ENCODE peak calls at places on chromosomes 12 and 14, in six cellular contexts. One of them, this sample, is unnamed.

GRCh38 chr12:28340261-28340660 is 150.0 kb downstream of the CCDC91 start:
- DNase-seq in CD4-positive, CD25-positive, alpha-beta regulatory T cell: no peak
- DNase-seq in CD8-positive, alpha-beta memory T cell: no peak
- DNase-seq in mammary epithelial cell: no peak
- DNase-seq in left ventricle myocardium inferior: no peak
- DNase-seq in tibial nerve: no peak
- DNase-seq in this sample: no peak

GRCh38 chr12:75438052-75438754 is 42.4 kb upstream of the GLIPR1 start:
- DNase-seq in CD4-positive, CD25-positive, alpha-beta regulatory T cell: peak; percentile 47
- DNase-seq in CD8-positive, alpha-beta memory T cell: no peak
- DNase-seq in mammary epithelial cell: peak; percentile 32
- DNase-seq in left ventricle myocardium inferior: no peak
- DNase-seq in tibial nerve: no peak
- DNase-seq in this sample: no peak

GRCh38 chr12:64675795-64676194 is 65.5 kb downstream of the RASSF3 start:
- DNase-seq in CD4-positive, CD25-positive, alpha-beta regulatory T cell: no peak
- DNase-seq in CD8-positive, alpha-beta memory T cell: no peak
- DNase-seq in mammary epithelial cell: peak; percentile 45
- DNase-seq in left ventricle myocardium inferior: peak; percentile 30
- DNase-seq in tibial nerve: no peak
- DNase-seq in this sample: peak; percentile 40

GRCh38 chr12:123532021-123532420 is 1.5 kb downstream of the RILPL1 start:
- DNase-seq in CD4-positive, CD25-positive, alpha-beta regulatory T cell: peak; percentile 23
- DNase-seq in CD8-positive, alpha-beta memory T cell: no peak
- DNase-seq in mammary epithelial cell: peak; percentile 41
- DNase-seq in left ventricle myocardium inferior: no peak
- DNase-seq in tibial nerve: no peak
- DNase-seq in this sample: no peak

GRCh38 chr14:64942531-64943111 is at the start of gene GPX2:
- DNase-seq in CD4-positive, CD25-positive, alpha-beta regulatory T cell: no peak
- DNase-seq in CD8-positive, alpha-beta memory T cell: no peak
- DNase-seq in mammary epithelial cell: peak; percentile 66
- DNase-seq in left ventricle myocardium inferior: no peak
- DNase-seq in tibial nerve: no peak
- DNase-seq in this sample: no peak

GRCh38 chr12:21169878-21170472 is 39.0 kb downstream of the SLCO1B1 start:
- DNase-seq in CD4-positive, CD25-positive, alpha-beta regulatory T cell: peak; percentile 40
- DNase-seq in CD8-positive, alpha-beta memory T cell: no peak
- DNase-seq in mammary epithelial cell: peak; percentile 8
- DNase-seq in left ventricle myocardium inferior: no peak
- DNase-seq in tibial nerve: no peak
- DNase-seq in this sample: peak; percentile 1

GRCh38 chr12:53123578-53124351 is 20.5 kb downstream of the SOAT2 start:
- DNase-seq in CD4-positive, CD25-positive, alpha-beta regulatory T cell: no peak
- DNase-seq in CD8-positive, alpha-beta memory T cell: no peak
- DNase-seq in mammary epithelial cell: peak; percentile 9
- DNase-seq in left ventricle myocardium inferior: no peak
- DNase-seq in tibial nerve: no peak
- DNase-seq in this sample: no peak

GRCh38 chr12:64722835-64723234 is 36.4 kb downstream of the GNS start:
- DNase-seq in CD4-positive, CD25-positive, alpha-beta regulatory T cell: no peak
- DNase-seq in CD8-positive, alpha-beta memory T cell: no peak
- DNase-seq in mammary epithelial cell: no peak
- DNase-seq in left ventricle myocardium inferior: no peak
- DNase-seq in tibial nerve: no peak
- DNase-seq in this sample: no peak

GRCh38 chr14:95507174-95507573 is 9.3 kb downstream of the SYNE3 start:
- DNase-seq in CD4-positive, CD25-positive, alpha-beta regulatory T cell: no peak
- DNase-seq in CD8-positive, alpha-beta memory T cell: no peak
- DNase-seq in mammary epithelial cell: peak; percentile 94
- DNase-seq in left ventricle myocardium inferior: peak; percentile 64
- DNase-seq in tibial nerve: no peak
- DNase-seq in this sample: no peak

GRCh38 chr12:53062977-53063707 is 13.3 kb downstream of the TNS2 start:
- DNase-seq in CD4-positive, CD25-positive, alpha-beta regulatory T cell: no peak
- DNase-seq in CD8-positive, alpha-beta memory T cell: no peak
- DNase-seq in mammary epithelial cell: no peak
- DNase-seq in left ventricle myocardium inferior: no peak
- DNase-seq in tibial nerve: peak; percentile 14
- DNase-seq in this sample: no peak

GRCh38 chr12:132392389-132393244 is 63.2 kb upstream of the GALNT9 start:
- DNase-seq in CD4-positive, CD25-positive, alpha-beta regulatory T cell: no peak
- DNase-seq in CD8-positive, alpha-beta memory T cell: no peak
- DNase-seq in mammary epithelial cell: no peak
- DNase-seq in left ventricle myocardium inferior: no peak
- DNase-seq in tibial nerve: no peak
- DNase-seq in this sample: no peak

GRCh38 chr14:25308244-25308643 is 258.3 kb upstream of the STXBP6 start:
- DNase-seq in CD4-positive, CD25-positive, alpha-beta regulatory T cell: no peak
- DNase-seq in CD8-positive, alpha-beta memory T cell: no peak
- DNase-seq in mammary epithelial cell: no peak
- DNase-seq in left ventricle myocardium inferior: no peak
- DNase-seq in tibial nerve: no peak
- DNase-seq in this sample: no peak

GRCh38 chr12:53985900-53986685 is 1.1 kb downstream of the HOXC10 start:
- DNase-seq in CD4-positive, CD25-positive, alpha-beta regulatory T cell: peak; percentile 41
- DNase-seq in CD8-positive, alpha-beta memory T cell: no peak
- DNase-seq in mammary epithelial cell: no peak
- DNase-seq in left ventricle myocardium inferior: no peak
- DNase-seq in tibial nerve: no peak
- DNase-seq in this sample: no peak

GRCh38 chr12:2291947-2292346 is 239.2 kb downstream of the CACNA1C start:
- DNase-seq in CD4-positive, CD25-positive, alpha-beta regulatory T cell: no peak
- DNase-seq in CD8-positive, alpha-beta memory T cell: no peak
- DNase-seq in mammary epithelial cell: no peak
- DNase-seq in left ventricle myocardium inferior: no peak
- DNase-seq in tibial nerve: no peak
- DNase-seq in this sample: no peak

GRCh38 chr14:97796511-97796910 is 999.3 kb downstream of the VRK1 start:
- DNase-seq in CD4-positive, CD25-positive, alpha-beta regulatory T cell: peak; percentile 37
- DNase-seq in CD8-positive, alpha-beta memory T cell: no peak
- DNase-seq in mammary epithelial cell: no peak
- DNase-seq in left ventricle myocardium inferior: no peak
- DNase-seq in tibial nerve: no peak
- DNase-seq in this sample: no peak

GRCh38 chr12:12048714-12049113 is 22.0 kb upstream of the BCL2L14 start:
- DNase-seq in CD4-positive, CD25-positive, alpha-beta regulatory T cell: no peak
- DNase-seq in CD8-positive, alpha-beta memory T cell: no peak
- DNase-seq in mammary epithelial cell: no peak
- DNase-seq in left ventricle myocardium inferior: no peak
- DNase-seq in tibial nerve: no peak
- DNase-seq in this sample: no peak

DNA sequence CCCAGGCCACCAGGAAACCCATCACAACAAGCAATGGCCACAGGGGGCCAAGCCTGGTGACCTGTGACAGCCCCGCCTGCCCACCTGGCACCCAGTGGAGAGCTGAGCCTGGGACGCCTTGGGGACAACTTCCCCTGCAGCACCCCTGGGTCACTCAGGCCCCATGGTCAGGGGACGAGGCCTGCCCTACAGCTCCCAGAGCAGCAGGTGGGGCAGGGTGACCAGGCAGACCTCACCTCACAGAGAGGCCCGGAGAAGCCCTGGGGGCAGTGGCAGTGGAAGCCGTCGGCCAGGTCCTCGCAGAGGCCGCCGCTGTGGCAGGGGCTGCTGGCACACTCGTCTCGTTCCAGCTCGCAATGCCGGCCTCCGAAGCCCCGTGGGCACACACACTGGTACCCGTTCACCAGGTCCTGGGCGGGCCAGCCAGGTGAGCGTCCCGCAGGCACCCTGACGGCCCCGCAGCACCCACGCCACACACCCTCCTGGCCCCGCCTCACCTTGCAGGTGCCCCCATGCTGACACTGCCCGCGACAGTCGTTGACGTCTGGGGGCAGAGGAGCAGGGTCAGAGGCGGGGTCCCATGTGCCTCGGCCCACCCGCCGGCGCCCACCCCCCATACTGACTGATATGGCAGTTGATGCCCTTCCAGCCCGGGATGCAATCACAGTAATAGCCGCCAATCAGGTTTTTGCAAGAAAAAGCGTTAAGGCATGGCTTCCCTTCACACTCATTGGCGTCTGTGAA is 18.0 kb downstream of the JAG2 start:
- DNase-seq in CD4-positive, CD25-positive, alpha-beta regulatory T cell: no peak
- DNase-seq in CD8-positive, alpha-beta memory T cell: no peak
- DNase-seq in mammary epithelial cell: no peak
- DNase-seq in left ventricle myocardium inferior: peak; percentile 12
- DNase-seq in tibial nerve: no peak
- DNase-seq in this sample: no peak
- H3K36me3 ChIP-seq in CD4-positive, CD25-positive, alpha-beta regulatory T cell: no peaks in the 10 kb centered on the region
- H3K36me3 ChIP-seq in CD8-positive, alpha-beta memory T cell: no peaks in the 10 kb centered on the region
- H3K36me3 ChIP-seq in mammary epithelial cell: peaks cover 10% of the 10 kb centered on the region
- H3K36me3 ChIP-seq in left ventricle myocardium inferior: peaks cover 62% of the 10 kb centered on the region
- H3K36me3 ChIP-seq in tibial nerve: no peaks in the 10 kb centered on the region
- H3K36me3 ChIP-seq in this sample: no peaks in the 10 kb centered on the region

DNA sequence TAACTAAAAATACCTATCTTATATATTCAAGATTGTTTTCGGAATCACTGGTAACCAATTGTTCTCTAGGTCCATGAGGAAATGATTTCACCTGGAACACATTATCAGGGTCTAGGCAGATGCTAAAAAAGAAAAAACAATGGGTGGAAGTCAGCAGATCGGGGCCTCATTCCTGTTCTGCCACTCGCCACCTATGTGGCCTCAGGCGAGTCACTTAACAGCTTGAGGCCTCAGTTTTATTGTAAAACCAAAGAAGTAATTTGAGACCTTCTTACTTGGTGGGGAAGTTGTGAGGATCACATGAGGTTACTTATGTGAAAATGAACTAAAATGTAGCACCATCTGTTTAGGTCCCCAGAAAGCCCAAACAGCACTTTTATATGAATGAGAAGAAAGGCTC is 6.2 kb upstream of the RNASE10 start:
- DNase-seq in CD4-positive, CD25-positive, alpha-beta regulatory T cell: no peak
- DNase-seq in CD8-positive, alpha-beta memory T cell: no peak
- DNase-seq in mammary epithelial cell: peak; percentile 33
- DNase-seq in left ventricle myocardium inferior: no peak
- DNase-seq in tibial nerve: no peak
- DNase-seq in this sample: no peak
- H3K36me3 ChIP-seq in CD4-positive, CD25-positive, alpha-beta regulatory T cell: no peaks in the 10 kb centered on the region
- H3K36me3 ChIP-seq in CD8-positive, alpha-beta memory T cell: no peaks in the 10 kb centered on the region
- H3K36me3 ChIP-seq in mammary epithelial cell: no peaks in the 10 kb centered on the region
- H3K36me3 ChIP-seq in left ventricle myocardium inferior: no peaks in the 10 kb centered on the region
- H3K36me3 ChIP-seq in tibial nerve: no peaks in the 10 kb centered on the region
- H3K36me3 ChIP-seq in this sample: no peaks in the 10 kb centered on the region

DNA sequence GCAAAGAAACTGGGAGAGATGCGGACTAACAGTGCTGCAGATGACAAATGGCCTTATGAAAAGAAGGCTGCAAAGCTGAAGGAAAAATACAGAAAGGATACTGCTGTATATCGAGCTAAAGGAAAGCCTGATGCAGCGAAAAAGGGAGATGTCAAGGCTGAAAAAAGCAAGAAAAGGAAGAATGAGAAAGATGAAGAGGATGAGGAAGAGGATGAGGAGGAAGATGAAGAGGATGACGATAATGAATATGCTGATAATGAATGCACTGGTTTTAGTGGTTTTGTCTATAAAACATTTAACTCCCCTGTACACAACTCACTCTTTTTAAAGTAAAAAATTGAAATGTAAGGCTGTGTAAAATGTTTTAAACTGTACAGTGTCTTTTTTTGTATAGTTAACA is 13.2 kb upstream of the ARID4A start:
- DNase-seq in CD4-positive, CD25-positive, alpha-beta regulatory T cell: no peak
- DNase-seq in CD8-positive, alpha-beta memory T cell: no peak
- DNase-seq in mammary epithelial cell: no peak
- DNase-seq in left ventricle myocardium inferior: no peak
- DNase-seq in tibial nerve: no peak
- DNase-seq in this sample: no peak
- H3K36me3 ChIP-seq in CD4-positive, CD25-positive, alpha-beta regulatory T cell: peaks cover 71% of the 10 kb centered on the region
- H3K36me3 ChIP-seq in CD8-positive, alpha-beta memory T cell: peaks cover 37% of the 10 kb centered on the region
- H3K36me3 ChIP-seq in mammary epithelial cell: peaks cover 40% of the 10 kb centered on the region
- H3K36me3 ChIP-seq in left ventricle myocardium inferior: peaks cover 66% of the 10 kb centered on the region
- H3K36me3 ChIP-seq in tibial nerve: peaks cover 6% of the 10 kb centered on the region
- H3K36me3 ChIP-seq in this sample: peaks cover 31% of the 10 kb centered on the region

GRCh38 chr14:74568380-74568649 is 43.7 kb downstream of the LTBP2 start:
- DNase-seq in CD4-positive, CD25-positive, alpha-beta regulatory T cell: no peak
- DNase-seq in CD8-positive, alpha-beta memory T cell: no peak
- DNase-seq in mammary epithelial cell: peak; percentile 35
- DNase-seq in left ventricle myocardium inferior: no peak
- DNase-seq in tibial nerve: no peak
- DNase-seq in this sample: no peak

GRCh38 chr14:74568896-74569295 is 43.1 kb downstream of the LTBP2 start:
- DNase-seq in CD4-positive, CD25-positive, alpha-beta regulatory T cell: no peak
- DNase-seq in CD8-positive, alpha-beta memory T cell: no peak
- DNase-seq in mammary epithelial cell: peak; percentile 14
- DNase-seq in left ventricle myocardium inferior: peak; percentile 55
- DNase-seq in tibial nerve: no peak
- DNase-seq in this sample: no peak

GRCh38 chr14:74567219-74567618 is 44.8 kb downstream of the LTBP2 start:
- DNase-seq in CD4-positive, CD25-positive, alpha-beta regulatory T cell: no peak
- DNase-seq in CD8-positive, alpha-beta memory T cell: no peak
- DNase-seq in mammary epithelial cell: no peak
- DNase-seq in left ventricle myocardium inferior: no peak
- DNase-seq in tibial nerve: no peak
- DNase-seq in this sample: no peak

GRCh38 chr14:74567646-74568379 is 44.2 kb downstream of the LTBP2 start:
- DNase-seq in CD4-positive, CD25-positive, alpha-beta regulatory T cell: no peak
- DNase-seq in CD8-positive, alpha-beta memory T cell: no peak
- DNase-seq in mammary epithelial cell: peak; percentile 59
- DNase-seq in left ventricle myocardium inferior: no peak
- DNase-seq in tibial nerve: no peak
- DNase-seq in this sample: no peak

GRCh38 chr14:74566174-74567125 is 45.6 kb downstream of the LTBP2 start:
- DNase-seq in CD4-positive, CD25-positive, alpha-beta regulatory T cell: no peak
- DNase-seq in CD8-positive, alpha-beta memory T cell: no peak
- DNase-seq in mammary epithelial cell: peak; percentile 98
- DNase-seq in left ventricle myocardium inferior: no peak
- DNase-seq in tibial nerve: no peak
- DNase-seq in this sample: no peak
- H3K36me3 ChIP-seq in CD4-positive, CD25-positive, alpha-beta regulatory T cell: no peaks in the 10 kb centered on the region
- H3K36me3 ChIP-seq in CD8-positive, alpha-beta memory T cell: no peaks in the 10 kb centered on the region
- H3K36me3 ChIP-seq in mammary epithelial cell: peaks cover 6% of the 10 kb centered on the region
- H3K36me3 ChIP-seq in left ventricle myocardium inferior: no peaks in the 10 kb centered on the region
- H3K36me3 ChIP-seq in tibial nerve: no peaks in the 10 kb centered on the region
- H3K36me3 ChIP-seq in this sample: no peaks in the 10 kb centered on the region

GRCh38 chr14:50750323-50750722 is 80.6 kb downstream of the NIN start:
- DNase-seq in CD4-positive, CD25-positive, alpha-beta regulatory T cell: peak; percentile 33
- DNase-seq in CD8-positive, alpha-beta memory T cell: no peak
- DNase-seq in mammary epithelial cell: no peak
- DNase-seq in left ventricle myocardium inferior: no peak
- DNase-seq in tibial nerve: no peak
- DNase-seq in this sample: no peak
- H3K36me3 ChIP-seq in CD4-positive, CD25-positive, alpha-beta regulatory T cell: peaks cover 66% of the 10 kb centered on the region
- H3K36me3 ChIP-seq in CD8-positive, alpha-beta memory T cell: peaks cover 46% of the 10 kb centered on the region
- H3K36me3 ChIP-seq in mammary epithelial cell: peaks cover 19% of the 10 kb centered on the region
- H3K36me3 ChIP-seq in left ventricle myocardium inferior: peaks cover 89% of the 10 kb centered on the region
- H3K36me3 ChIP-seq in tibial nerve: peaks cover 16% of the 10 kb centered on the region
- H3K36me3 ChIP-seq in this sample: peaks cover 11% of the 10 kb centered on the region